ENCODE peak calls at places on chromosomes 5 and 9, in five cellular contexts. V is hippocampal formation; Y is stimulated activated CD4-positive, alpha-beta T cell treated with anti-CD3 and anti-CD28 coated beads, Interleukin-4, amount 100 ng/mL, for 48 hours; W is effector memory CD4-positive, alpha-beta T cell; A is cerebellar cortex. P is an unnamed sample.

GRCh38 chr5:31990701-31991110 is 183.4 kb downstream of the GOLPH3 start:
- DNase-seq in V (no peak), A (no peak), W (no peak), Y (no peak), P (no peak)

GRCh38 chr9:23379842-23380241 is 446.2 kb downstream of the ELAVL2 start:
- DNase-seq in Y (no peak), A (no peak), V (no peak), W (no peak), P (no peak)

GRCh38 chr9:20351715-20352114 is 270.6 kb downstream of the MLLT3 start:
- DNase-seq in W (no peak), A (no peak), Y (no peak), V (no peak), P (no peak)

GRCh38 chr9:69326261-69326660 is 1.2 kb downstream of the ENTREP1 start:
- DNase-seq in V (peak), A (no peak), Y (no peak), W (no peak), P (no peak)

GRCh38 chr5:139880416-139881144 is 85.0 kb downstream of the PSD2 start:
- DNase-seq in W (no peak), Y (no peak), V (no peak), A (no peak), P (no peak)

GRCh38 chr5:165202144-165202910 is 1696.9 kb downstream of the MAT2B start:
- DNase-seq in W (no peak), A (no peak), V (no peak), Y (no peak), P (no peak)

GRCh38 chr9:126411225-126411947 is 84.8 kb downstream of the MVB12B start:
- DNase-seq in W (no peak), V (no peak), A (no peak), Y (no peak), P (peak)

GRCh38 chr9:137070201-137070905 is at the start of gene SAPCD2:
- DNase-seq in A (peak), W (peak), V (peak), Y (peak), P (peak)

GRCh38 chr9:14238518-14238917 is 75.4 kb downstream of the NFIB start:
- DNase-seq in Y (no peak), A (no peak), V (no peak), W (no peak), P (no peak)

GRCh38 chr9:10443805-10444204 is 169.0 kb downstream of the PTPRD start:
- DNase-seq in V (no peak), W (no peak), A (no peak), Y (no peak), P (no peak)

GRCh38 chr9:10875752-10876151 is 262.9 kb upstream of the PTPRD start:
- DNase-seq in Y (no peak), A (no peak), W (no peak), V (no peak), P (no peak)

GRCh38 chr9:93137362-93137761 is 3.3 kb upstream of the NINJ1 start:
- DNase-seq in W (no peak), A (no peak), Y (no peak), V (no peak), P (no peak)

GRCh38 chr9:136485049-136485647 is 2.3 kb upstream of the SEC16A start:
- DNase-seq in A (peak), V (peak), W (peak), Y (peak), P (peak)